ENCODE peak calls at places on chromosomes 1 and 21, in four cellular contexts. A is HepG2; X is HL-60; Y is activated CD8-positive, alpha-beta T cell treated with anti-CD3 and anti-CD28 coated beads for 36 hours. R is an unnamed sample.

GRCh38 chr1:184892116-184892515 is 82.2 kb downstream of the NIBAN1 start:
- DNase-seq in A (no peak), X (no peak), Y (peak; percentile 42), R (peak; percentile 13)

GRCh38 chr1:247441621-247442020 is 16.3 kb downstream of the OR2B11 start:
- DNase-seq in A (no peak), X (peak; percentile 80), Y (no peak), R (no peak)

GRCh38 chr1:24415910-24416665 is 486 bp downstream of the NIPAL3 start:
- DNase-seq in A (no peak), X (no peak), Y (peak; percentile 9), R (no peak)

GRCh38 chr1:43711049-43711448 is 3.7 kb downstream of the ST3GAL3 start:
- DNase-seq in A (no peak), X (no peak), Y (no peak), R (no peak)

GRCh38 chr1:89525169-89525855 is 683 bp downstream of the LRRC8B start:
- DNase-seq in A (peak; percentile 17), X (peak; percentile 41), Y (peak; percentile 64), R (peak; percentile 67)

GRCh38 chr1:114093624-114094302 is 59.9 kb downstream of the SYT6 start:
- DNase-seq in A (peak; percentile 5), X (no peak), Y (peak; percentile 14), R (no peak)

GRCh38 chr1:212981571-212982328 is 31.4 kb downstream of the VASH2 start:
- DNase-seq in A (no peak), X (no peak), Y (no peak), R (peak; percentile 23)

GRCh38 chr1:153490272-153491051 is 30.0 kb upstream of the S100A7 start:
- DNase-seq in A (no peak), X (peak; percentile 50), Y (no peak), R (no peak)

GRCh38 chr1:84632975-84633427 is 57.3 kb downstream of the SSX2IP start:
- DNase-seq in A (no peak), X (no peak), Y (peak; percentile 25), R (no peak)

GRCh38 chr1:77976433-77977076 is 2.3 kb downstream of the FUBP1 start:
- DNase-seq in A (no peak), X (peak; percentile 65), Y (peak; percentile 30), R (no peak)

GRCh38 chr1:48036693-48037386 is 39.7 kb upstream of the TRABD2B start:
- DNase-seq in A (no peak), X (no peak), Y (no peak), R (no peak)

GRCh38 chr21:31418355-31419001 is 74.4 kb upstream of the TIAM1 start:
- DNase-seq in A (no peak), X (no peak), Y (no peak), R (no peak)

GRCh38 chr1:66537718-66538117 is 3.8 kb downstream of the SGIP1 start:
- DNase-seq in A (no peak), X (no peak), Y (no peak), R (no peak)

GRCh38 chr1:29541641-29542040 is 305.3 kb downstream of the PTPRU start:
- DNase-seq in A (no peak), X (no peak), Y (no peak), R (no peak)

GRCh38 chr21:44520326-44521300 is 19.4 kb downstream of the KRTAP10-1 start:
- DNase-seq in A (no peak), X (no peak), Y (no peak), R (no peak)

GRCh38 chr1:54507471-54507870 is 40.6 kb upstream of the ACOT11 start:
- DNase-seq in A (no peak), X (no peak), Y (no peak), R (no peak)

GRCh38 chr1:156608036-156608674 is 6.9 kb upstream of the GPATCH4 start:
- DNase-seq in A (peak; percentile 70), X (peak; percentile 61), Y (peak; percentile 77), R (peak; percentile 69)

GRCh38 chr1:147078606-147079399 is 93.5 kb downstream of the PRKAB2 start:
- DNase-seq in A (no peak), X (no peak), Y (no peak), R (no peak)

GRCh38 chr1:147079400-147080012 is 92.8 kb downstream of the PRKAB2 start:
- DNase-seq in A (no peak), X (no peak), Y (peak; percentile 19), R (no peak)

GRCh38 chr1:147080013-147080661 is 92.1 kb downstream of the PRKAB2 start:
- DNase-seq in A (no peak), X (no peak), Y (peak; percentile 37), R (no peak)

GRCh38 chr1:147077936-147078605 is 94.2 kb downstream of the PRKAB2 start:
- DNase-seq in A (no peak), X (no peak), Y (no peak), R (no peak)

GRCh38 chr1:147080671-147081394 is 91.4 kb downstream of the PRKAB2 start:
- DNase-seq in A (no peak), X (no peak), Y (peak; percentile 17), R (no peak)
- TF ChIP-seq CTCF in A (no peak), X (no peak), Y (no peak), R (no peak)

GRCh38 chr1:27778022-27778421 is 5.0 kb downstream of the STX12 start:
- DNase-seq in A (no peak), X (no peak), Y (no peak), R (no peak)
- TF ChIP-seq CTCF in A (no peak), X (no peak), Y (no peak), R (no peak)

DNA sequence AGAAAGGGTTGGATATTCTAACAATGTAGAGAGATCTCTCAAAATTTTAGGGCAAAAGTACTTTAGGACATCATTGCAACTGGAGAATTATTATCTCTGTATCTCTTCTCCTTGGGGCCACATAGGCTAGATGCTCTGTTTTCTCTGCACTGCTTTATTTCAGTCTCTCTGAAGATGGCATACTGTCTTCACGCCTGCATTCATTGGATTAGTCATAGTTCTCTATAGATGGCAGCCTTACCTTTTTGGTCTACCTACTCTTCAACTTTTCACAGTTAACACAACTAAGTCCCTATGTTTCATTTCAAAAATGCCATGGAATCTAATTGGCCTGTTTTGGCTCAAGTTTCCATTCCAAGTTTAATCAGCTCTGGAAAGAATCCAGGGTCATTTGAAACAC is 1623.3 kb upstream of the B3GALT2 start:
- DNase-seq in A (no peak), X (no peak), Y (no peak), R (no peak)
- TF ChIP-seq CTCF in A (no peak), X (no peak), Y (no peak), R (no peak)

GRCh38 chr21:42561742-42562141 is 48.1 kb downstream of the SLC37A1 start:
- DNase-seq in A (peak; percentile 13), X (no peak), Y (no peak), R (peak; percentile 60)
- TF ChIP-seq CTCF in A (no peak), X (no peak), Y (no peak), R (no peak)

DNA sequence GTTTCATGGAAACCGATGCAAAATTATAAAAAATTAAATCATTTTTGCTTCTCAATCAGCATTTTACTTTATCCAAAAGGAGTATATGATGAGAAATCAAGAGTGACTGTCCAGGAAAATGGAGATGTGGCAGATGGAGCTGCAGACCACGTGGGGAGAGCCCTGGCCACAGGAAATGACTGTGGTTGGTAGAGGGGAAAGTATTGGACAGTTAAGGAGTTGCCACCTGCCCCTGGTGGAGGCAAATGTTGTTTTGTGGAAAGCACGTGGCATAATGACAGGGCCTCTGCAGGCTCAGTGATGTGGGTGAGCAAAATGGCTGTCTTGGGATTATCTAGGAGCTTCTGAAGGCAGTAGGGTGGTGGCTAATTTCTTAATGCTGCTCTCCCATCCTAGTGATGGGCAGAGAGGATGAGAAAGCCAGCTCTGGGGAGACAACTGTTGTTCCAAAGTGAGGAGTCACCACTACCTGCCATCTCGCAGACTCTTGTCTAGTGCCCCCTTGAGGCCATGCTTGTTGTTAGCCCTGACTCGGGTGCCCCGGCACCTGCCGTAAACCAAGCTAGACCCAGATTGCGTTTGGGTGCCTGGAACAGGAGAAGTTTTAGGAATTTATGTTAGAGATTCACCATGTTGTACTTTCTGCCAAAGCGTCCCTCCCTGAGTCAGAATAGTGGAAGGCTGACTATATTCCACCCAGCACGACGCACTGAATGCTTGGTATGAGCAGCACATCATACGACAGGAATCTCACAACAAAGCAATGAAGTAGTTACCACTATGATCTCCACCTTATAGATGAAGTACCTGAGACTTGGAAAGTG is 144.0 kb downstream of the ROR1 start:
- DNase-seq in A (peak; percentile 4), X (no peak), Y (peak; percentile 41), R (peak; percentile 11)
- TF ChIP-seq CTCF in A (peak; percentile 48), X (no peak), Y (no peak), R (no peak)